ENCODE peak calls at places on chromosome 1, in five cellular contexts. R is RPMI7951; U is activated naive CD4-positive, alpha-beta T cell treated with anti-CD3 and anti-CD28 coated beads for 36 hours; I is GM19239; O is NCI-H1930. Q is an unnamed sample.

GRCh38 chr1:147892216-147892615 is 10.4 kb upstream of the GJA8 start:
- DNase-seq in O (no peak), I (no peak), R (peak; percentile 24), U (peak; percentile 35), Q (no peak)

GRCh38 chr1:214393086-214393485 is 112.1 kb downstream of the SMYD2 start:
- DNase-seq in R (no peak), U (no peak), O (no peak), I (no peak), Q (no peak)

GRCh38 chr1:166701603-166702090 is 137.6 kb upstream of the POGK start:
- DNase-seq in U (no peak), O (no peak), I (no peak), R (no peak), Q (no peak)

GRCh38 chr1:172180886-172181285 is 239.6 kb upstream of the C1orf105 start:
- DNase-seq in O (no peak), I (peak; percentile 20), U (peak; percentile 63), R (peak; percentile 68), Q (no peak)

GRCh38 chr1:224041032-224041431 is 72.9 kb upstream of the FBXO28 start:
- DNase-seq in O (no peak), U (no peak), R (no peak), I (no peak), Q (no peak)

GRCh38 chr1:20411196-20411980 is 74.6 kb downstream of the CAMK2N1 start:
- DNase-seq in R (peak; percentile 96), O (no peak), U (peak; percentile 41), I (no peak), Q (no peak)

GRCh38 chr1:28205243-28205642 is 27.6 kb downstream of the DNAJC8 start:
- DNase-seq in O (no peak), R (no peak), U (no peak), I (no peak), Q (no peak)

GRCh38 chr1:184940226-184940625 is 34.1 kb downstream of the NIBAN1 start:
- DNase-seq in I (no peak), R (no peak), O (no peak), U (no peak), Q (no peak)

GRCh38 chr1:3119748-3120524 is 50.9 kb downstream of the PRDM16 start:
- DNase-seq in U (no peak), I (no peak), O (no peak), R (no peak), Q (no peak)

GRCh38 chr1:31101147-31101502 is 35.6 kb upstream of the PUM1 start:
- DNase-seq in O (no peak), R (peak; percentile 77), I (no peak), U (no peak), Q (no peak)

GRCh38 chr1:211870156-211870555 is 39.6 kb upstream of the LPGAT1 start:
- DNase-seq in R (no peak), O (no peak), U (no peak), I (no peak), Q (no peak)

GRCh38 chr1:78722947-78723346 is 73.3 kb downstream of the IFI44 start:
- DNase-seq in U (no peak), O (no peak), I (no peak), R (peak; percentile 25), Q (no peak)

GRCh38 chr1:54885863-54886723 is 902 bp downstream of the DHCR24 start:
- DNase-seq in U (no peak), R (no peak), I (no peak), O (no peak), Q (no peak)

GRCh38 chr1:84753516-84754375 is 63.5 kb upstream of the SSX2IP start:
- DNase-seq in O (peak; percentile 12), R (peak; percentile 64), U (peak; percentile 86), I (peak; percentile 67), Q (peak; percentile 57)

GRCh38 chr1:116498789-116499628 is 71.8 kb downstream of the CD58 start:
- DNase-seq in O (peak; percentile 15), I (peak; percentile 53), U (peak; percentile 70), R (peak; percentile 74), Q (peak; percentile 39)

GRCh38 chr1:16441312-16441641 is 753 bp downstream of the NECAP2 start:
- DNase-seq in R (peak; percentile 32), O (no peak), I (no peak), U (no peak), Q (no peak)

GRCh38 chr1:15417365-15417934 is 7.8 kb downstream of the EFHD2 start:
- DNase-seq in O (no peak), U (peak; percentile 61), R (peak; percentile 89), I (no peak), Q (no peak)

GRCh38 chr1:36157115-36157903 is 1.3 kb downstream of the MAP7D1 start:
- DNase-seq in U (peak; percentile 30), R (peak; percentile 24), I (no peak), O (no peak), Q (no peak)

GRCh38 chr1:109850194-109850593 is 60.5 kb upstream of the CSF1 start:
- DNase-seq in R (no peak), I (no peak), U (no peak), O (no peak), Q (no peak)

GRCh38 chr1:159469921-159470595 is 30.5 kb downstream of the OR10J1 start:
- DNase-seq in R (no peak), U (no peak), O (no peak), I (no peak), Q (no peak)

GRCh38 chr1:158999301-159000069 is 10.2 kb upstream of the IFI16 start:
- DNase-seq in R (peak; percentile 95), O (no peak), U (no peak), I (no peak), Q (no peak)

GRCh38 chr1:61741682-61742619 is at the start of gene PATJ:
- DNase-seq in U (peak; percentile 65), R (peak; percentile 8), I (peak; percentile 77), O (peak; percentile 73), Q (peak; percentile 78)

GRCh38 chr1:156663178-156663577 is 14.0 kb downstream of the NES start:
- DNase-seq in O (no peak), U (peak; percentile 17), I (no peak), R (peak; percentile 65), Q (no peak)

GRCh38 chr1:46903481-46903880 is 37.8 kb downstream of the CYP4A11 start:
- DNase-seq in O (no peak), U (no peak), R (no peak), I (no peak), Q (no peak)

GRCh38 chr1:58849556-58849955 is 65.7 kb upstream of the JUN start:
- DNase-seq in I (no peak), U (no peak), O (no peak), R (no peak), Q (no peak)

GRCh38 chr1:33143181-33143580 is 38.7 kb downstream of the TRIM62 start:
- DNase-seq in R (no peak), O (no peak), U (no peak), I (no peak), Q (no peak)

GRCh38 chr1:222732216-222733159 is 4.5 kb upstream of the FAM177B start:
- DNase-seq in O (no peak), I (peak; percentile 15), R (no peak), U (no peak), Q (no peak)

GRCh38 chr1:114062646-114063045 is 83.4 kb downstream of the OLFML3 start:
- DNase-seq in U (no peak), R (no peak), I (no peak), O (no peak), Q (no peak)

GRCh38 chr1:1677718-1678580 is 14.6 kb downstream of the SLC35E2B start:
- DNase-seq in O (no peak), R (no peak), U (peak; percentile 62), I (peak; percentile 82), Q (peak; percentile 77)

GRCh38 chr1:103194060-103194459 is 85.7 kb upstream of the COL11A1 start:
- DNase-seq in I (no peak), U (no peak), R (peak; percentile 60), O (no peak), Q (no peak)

GRCh38 chr1:45306319-45306718 is 20.4 kb upstream of the HPDL start:
- DNase-seq in U (peak; percentile 80), R (peak; percentile 53), I (no peak), O (no peak), Q (no peak)